ENCODE peak calls at places on chromosomes 6 and 20, in five cellular contexts. S is endothelial cell, V is K562, W is astrocyte of the spinal cord, T is cardiac fibroblast. D is an unnamed sample.
A peak's percentile ranks its signal among the peaks of the same experiment; 100 is the strongest.

GRCh38 chr6:37103169-37104039 is 66.5 kb upstream of the PIM1 start:
- DNase-seq in S (peak; percentile 43), V (peak; percentile 99), W (no peak), T (no peak), D (no peak)

GRCh38 chr20:50270569-50270968 is 79.9 kb downstream of the CEBPB start:
- DNase-seq in S (no peak), V (no peak), W (no peak), T (no peak), D (no peak)

GRCh38 chr20:49851991-49852390 is 39.4 kb downstream of the SLC9A8 start:
- DNase-seq in S (no peak), V (no peak), W (no peak), T (no peak), D (no peak)

GRCh38 chr20:10412591-10413408 is 21.2 kb downstream of the MKKS start:
- DNase-seq in S (no peak), V (no peak), W (peak; percentile 14), T (peak; percentile 9), D (no peak)

GRCh38 chr6:33610779-33611421 is 10.2 kb upstream of the ITPR3 start:
- DNase-seq in S (no peak), V (no peak), W (no peak), T (no peak), D (no peak)

GRCh38 chr6:150928882-150929281 is 63.4 kb downstream of the MTHFD1L start:
- DNase-seq in S (no peak), V (peak; percentile 9), W (no peak), T (no peak), D (no peak)

GRCh38 chr20:58339741-58340140 is 30.2 kb downstream of the RAB22A start:
- DNase-seq in S (no peak), V (no peak), W (no peak), T (no peak), D (no peak)

GRCh38 chr20:44776977-44777376 is 31.3 kb downstream of the KCNK15 start:
- DNase-seq in S (peak; percentile 53), V (peak; percentile 42), W (peak; percentile 29), T (peak; percentile 37), D (peak; percentile 4)

GRCh38 chr6:101645770-101646169 is 252.3 kb downstream of the GRIK2 start:
- DNase-seq in S (no peak), V (no peak), W (no peak), T (no peak), D (no peak)
- TF ChIP-seq CTCF in S (no peak), V (no peak), W (no peak), T (no peak), D (peak; percentile 60)

GRCh38 chr20:37693629-37694626 is at the start of gene CTNNBL1:
- DNase-seq in S (peak; percentile 98), V (peak; percentile 98), W (peak; percentile 98), T (peak; percentile 97), D (peak; percentile 97)
- TF ChIP-seq CTCF in S (no peak), V (no peak), W (no peak), T (no peak), D (no peak)

GRCh38 chr6:149026530-149026942 is 279.7 kb downstream of the UST start:
- DNase-seq in S (peak; percentile 54), V (peak; percentile 67), W (peak; percentile 91), T (peak; percentile 96), D (peak; percentile 95)
- TF ChIP-seq CTCF in S (peak; percentile 89), V (peak; percentile 75), W (peak; percentile 66), T (peak; percentile 72), D (peak; percentile 95)

GRCh38 chr6:154937306-154938244 is 57.5 kb upstream of the TIAM2 start:
- DNase-seq in S (no peak), V (no peak), W (peak; percentile 55), T (no peak), D (no peak)
- TF ChIP-seq CTCF in S (no peak), V (no peak), W (peak; percentile 27), T (no peak), D (no peak)

D was measured in HFFc6.